ENCODE peak calls at places on chromosomes 7 and 10, in six cellular contexts. N, S, C, R, E and T are unnamed samples.
A peak's percentile ranks its signal among the peaks of the same experiment; 100 is the strongest.

GRCh38 chr7:37659971-37660370 is 23.6 kb upstream of the GPR141 start:
- DNase-seq in N (no peak), E (no peak), S (no peak), C (no peak), R (no peak), T (no peak)

GRCh38 chr10:35448687-35449662 is 112.7 kb downstream of the CCNY start:
- DNase-seq in S (no peak), R (no peak), C (peak; percentile 81), E (no peak), N (no peak), T (no peak)

GRCh38 chr7:45653209-45653907 is 79.2 kb downstream of the ADCY1 start:
- DNase-seq in S (peak; percentile 18), C (no peak), N (no peak), R (no peak), E (no peak), T (no peak)

GRCh38 chr10:102233997-102234396 is 7.3 kb downstream of the PITX3 start:
- DNase-seq in C (no peak), N (no peak), R (no peak), S (no peak), E (no peak), T (no peak)

GRCh38 chr10:3525832-3526449 is 259.1 kb downstream of the KLF6 start:
- DNase-seq in S (no peak), N (no peak), C (peak; percentile 78), E (peak; percentile 70), R (no peak), T (no peak)

GRCh38 chr10:119817991-119818888 is 54.4 kb downstream of the MCMBP start:
- DNase-seq in E (peak; percentile 32), S (no peak), C (peak; percentile 39), R (peak; percentile 31), N (peak; percentile 75), T (peak; percentile 67)

GRCh38 chr7:50394315-50394714 is 55.8 kb downstream of the FIGNL1 start:
- DNase-seq in N (no peak), S (no peak), C (no peak), E (no peak), R (no peak), T (no peak)

GRCh38 chr10:21398549-21399345 is 126.7 kb downstream of the SKIDA1 start:
- DNase-seq in R (no peak), S (no peak), E (no peak), N (no peak), C (no peak), T (no peak)

GRCh38 chr7:778271-778967 is 51.3 kb upstream of the PRKAR1B start:
- DNase-seq in E (no peak), S (no peak), N (peak; percentile 69), C (no peak), R (no peak), T (peak; percentile 32)

GRCh38 chr7:116231543-116232401 is 21.4 kb downstream of the TES start:
- DNase-seq in R (no peak), S (no peak), E (no peak), N (no peak), C (no peak), T (no peak)

GRCh38 chr7:34260282-34260681 is 354.9 kb downstream of the BMPER start:
- DNase-seq in R (no peak), N (no peak), E (no peak), S (no peak), C (no peak), T (no peak)

GRCh38 chr7:151795168-151795754 is 81.7 kb downstream of the PRKAG2 start:
- DNase-seq in N (peak; percentile 78), R (no peak), C (no peak), E (no peak), S (no peak), T (no peak)

GRCh38 chr10:90621577-90621976 is 236.3 kb downstream of the HTR7 start:
- DNase-seq in E (no peak), N (no peak), C (no peak), S (no peak), R (no peak), T (no peak)

GRCh38 chr10:5906651-5907050 is 16.6 kb downstream of the FBH1 start:
- DNase-seq in E (no peak), S (no peak), R (no peak), C (no peak), N (no peak), T (no peak)

GRCh38 chr10:127908106-127908957 is 1.4 kb downstream of the PTPRE start:
- DNase-seq in S (no peak), E (no peak), C (peak; percentile 96), N (no peak), R (no peak), T (no peak)

GRCh38 chr7:115475774-115476407 is 554.0 kb downstream of the MDFIC start:
- DNase-seq in N (no peak), C (no peak), E (no peak), R (no peak), S (no peak), T (no peak)

GRCh38 chr10:112393827-112394226 is 19.9 kb downstream of the ACSL5 start:
- DNase-seq in S (no peak), E (no peak), C (no peak), N (no peak), R (no peak), T (no peak)

GRCh38 chr10:112388548-112388947 is 14.6 kb downstream of the ACSL5 start:
- DNase-seq in R (no peak), S (no peak), C (no peak), E (no peak), N (no peak), T (no peak)

GRCh38 chr10:112393341-112393740 is 19.4 kb downstream of the ACSL5 start:
- DNase-seq in S (no peak), R (no peak), E (no peak), N (no peak), C (no peak), T (no peak)

GRCh38 chr10:112389147-112389822 is 15.4 kb downstream of the ACSL5 start:
- DNase-seq in C (peak; percentile 47), N (no peak), S (peak; percentile 65), E (no peak), R (peak; percentile 24), T (no peak)

DNA sequence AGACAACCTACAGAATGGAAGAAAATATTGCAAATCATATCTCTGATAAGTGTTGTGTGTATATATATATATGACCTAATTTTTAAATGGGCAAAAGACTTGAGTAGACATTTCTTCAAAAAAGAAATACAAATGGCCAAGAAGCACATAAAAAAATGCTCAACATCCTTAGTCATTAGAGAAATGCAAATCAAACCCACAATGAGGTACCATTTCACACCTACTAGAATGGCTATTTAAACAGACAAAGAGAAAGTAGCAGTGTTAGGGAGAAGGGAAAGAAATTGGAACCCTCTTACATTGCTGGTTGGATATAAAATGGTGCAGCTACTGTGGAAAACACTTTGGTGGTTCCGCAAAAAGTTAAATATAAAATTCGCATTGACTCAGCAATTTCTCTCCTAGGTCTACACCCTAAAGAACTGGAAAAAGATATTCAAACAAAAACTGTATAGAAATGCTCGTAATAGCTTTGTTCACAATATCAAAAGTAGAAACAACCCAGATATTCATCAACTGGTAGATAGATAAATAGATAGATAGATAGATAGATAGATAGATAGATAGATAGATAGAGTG is 16.3 kb downstream of the ACSL5 start:
- DNase-seq in N (no peak), R (no peak), E (no peak), S (no peak), C (no peak), T (no peak)
- H3K4me1 ChIP-seq in N (peaks cover 10% of the 10 kb centered on the region), R (no peaks in the 10 kb centered on the region), E (no peaks in the 10 kb centered on the region), S (no peaks in the 10 kb centered on the region), C (no peaks in the 10 kb centered on the region), T (peaks cover 53% of the 10 kb centered on the region)

GRCh38 chr10:103982639-103983038 is 15.7 kb downstream of the SLK start:
- DNase-seq in E (no peak), C (no peak), N (no peak), R (no peak), S (no peak), T (no peak)
- H3K4me3 ChIP-seq in E (no peak overlapping the region), C (no peak overlapping the region), N (no peak overlapping the region), R (no peak overlapping the region), S (no peak overlapping the region), T (no peak overlapping the region)

DNA sequence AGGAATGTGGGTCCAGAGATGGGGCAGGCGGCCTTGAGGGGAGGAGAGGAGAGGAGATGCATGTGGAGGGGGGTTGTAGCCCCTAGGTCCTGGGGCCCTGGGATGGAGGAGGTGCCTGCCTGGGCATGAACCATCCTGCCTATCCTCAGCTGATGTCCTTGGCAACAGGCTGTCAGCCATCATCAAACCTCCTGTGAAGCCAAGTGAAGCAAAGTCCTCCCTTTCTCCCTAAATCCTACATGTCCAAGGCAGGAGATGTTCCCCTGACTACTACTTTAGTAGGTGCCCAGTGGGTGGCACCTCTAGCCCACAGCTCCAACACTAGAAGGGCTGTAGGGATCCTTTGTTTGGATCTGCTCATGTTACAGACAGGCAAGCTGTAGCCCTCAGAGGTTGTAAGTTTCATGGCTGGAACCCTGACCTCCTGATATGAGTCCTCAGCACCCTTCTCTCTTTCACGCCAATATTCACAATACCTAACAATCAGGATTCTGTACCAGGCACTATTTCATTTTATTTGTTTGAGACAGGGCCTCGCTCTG is 66.6 kb upstream of the SYPL1 start:
- DNase-seq in N (no peak), S (no peak), R (peak; percentile 46), E (no peak), C (no peak), T (no peak)
- TF ChIP-seq CTCF in N (peak; percentile 12), S (peak; percentile 10), R (peak; percentile 56), E (peak; percentile 38), C (no peak), T (no peak)

GRCh38 chr7:47577351-47577919 is 4.5 kb downstream of the TNS3 start:
- DNase-seq in R (peak; percentile 47), E (no peak), S (no peak), C (peak; percentile 43), N (peak; percentile 84), T (no peak)
- H3K4me1 ChIP-seq in R (peaks cover 7% of the 10 kb centered on the region), E (peaks cover 84% of the 10 kb centered on the region), S (peaks cover 86% of the 10 kb centered on the region), C (peaks cover 58% of the 10 kb centered on the region), N (peaks cover 90% of the 10 kb centered on the region), T (peaks cover 88% of the 10 kb centered on the region)

DNA sequence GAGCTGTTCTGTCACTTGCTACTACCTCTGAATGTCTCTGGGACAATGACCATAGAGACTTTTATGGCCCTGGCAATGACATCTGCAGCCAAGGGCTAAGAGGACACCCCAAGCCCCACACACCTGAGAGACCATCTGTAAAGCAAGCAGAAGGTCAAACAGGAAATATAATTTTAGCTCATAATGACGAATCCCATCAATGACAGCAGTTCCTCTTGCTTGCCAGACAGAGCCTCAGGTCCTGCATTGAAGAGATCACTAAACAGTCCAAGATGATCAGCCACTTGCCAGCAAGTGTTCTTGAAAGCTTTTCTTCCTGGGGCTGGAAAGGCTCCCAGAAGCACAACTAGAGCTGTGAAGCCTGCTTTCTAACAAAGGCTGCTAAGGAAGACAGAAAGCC is 993.8 kb upstream of the AUTS2 start:
- DNase-seq in R (no peak), S (no peak), C (no peak), E (no peak), N (no peak), T (no peak)
- H3K4me3 ChIP-seq in R (no peak overlapping the region), S (no peak overlapping the region), C (no peak overlapping the region), E (no peak overlapping the region), N (no peak overlapping the region), T (no peak overlapping the region)